ENCODE peak calls at places on chromosomes 5 and 9, in seven cellular contexts. Q is neural progenitor cell; U is H7; F is astrocyte of the hippocampus; Z is activated CD4-positive, alpha-beta T cell treated with anti-CD3 and anti-CD28 coated beads, Interleukin-2, amount 50 U/mL, for 1 hour; O is CD8-positive, alpha-beta memory T cell; L is dermis blood vessel endothelial cell. D is an unnamed sample.

GRCh38 chr9:123382659-123383511 is 26.9 kb downstream of the CRB2 start:
- DNase-seq in Q (no peak), U (no peak), F (no peak), Z (no peak), O (no peak), L (no peak), D (no peak)

GRCh38 chr9:92291577-92291976 is 1.9 kb downstream of the IARS1 start:
- DNase-seq in Q (no peak), U (no peak), F (no peak), Z (no peak), O (no peak), L (no peak), D (no peak)

GRCh38 chr9:23683021-23683431 is 143.0 kb downstream of the ELAVL2 start:
- DNase-seq in Q (no peak), U (no peak), F (peak), Z (no peak), O (no peak), L (peak), D (no peak)

GRCh38 chr5:181203842-181204560 is 995 bp downstream of the TRIM7 start:
- DNase-seq in Q (peak), U (peak), F (no peak), Z (no peak), O (no peak), L (peak), D (peak)

GRCh38 chr5:103367722-103368121 is 109.2 kb downstream of the MACIR start:
- DNase-seq in Q (peak), U (no peak), F (no peak), Z (no peak), O (no peak), L (no peak), D (no peak)

GRCh38 chr5:138824516-138824915 is 50.6 kb downstream of the LRRTM2 start:
- DNase-seq in Q (no peak), U (no peak), F (no peak), Z (no peak), O (no peak), L (peak), D (no peak)

GRCh38 chr9:87008667-87009066 is 61.4 kb upstream of the GAS1 start:
- DNase-seq in Q (no peak), U (no peak), F (no peak), Z (no peak), O (no peak), L (no peak), D (no peak)

GRCh38 chr9:19378647-19379046 is 1.4 kb downstream of the RPS6 start:
- DNase-seq in Q (no peak), U (no peak), F (no peak), Z (no peak), O (no peak), L (peak), D (no peak)

GRCh38 chr5:109701779-109702178 is 12.1 kb downstream of the MAN2A1 start:
- DNase-seq in Q (no peak), U (no peak), F (no peak), Z (no peak), O (no peak), L (no peak), D (no peak)

GRCh38 chr9:96156151-96156550 is 145.8 kb downstream of the HSD17B3 start:
- DNase-seq in Q (no peak), U (no peak), F (no peak), Z (no peak), O (no peak), L (no peak), D (no peak)

GRCh38 chr9:214488-215448 is at the start of gene DOCK8:
- DNase-seq in Q (peak), U (peak), F (peak), Z (peak), O (peak), L (peak), D (peak)

GRCh38 chr9:7549261-7549660 is 250.3 kb downstream of the DMAC1 start:
- DNase-seq in Q (peak), U (no peak), F (peak), Z (no peak), O (no peak), L (no peak), D (peak)

GRCh38 chr5:96384353-96384752 is 48.7 kb downstream of the PCSK1 start:
- DNase-seq in Q (no peak), U (no peak), F (peak), Z (no peak), O (no peak), L (peak), D (peak)

GRCh38 chr5:77208507-77209163 is 1.8 kb upstream of the PDE8B start:
- DNase-seq in Q (no peak), U (no peak), F (peak), Z (no peak), O (no peak), L (no peak), D (no peak)

GRCh38 chr9:106783121-106783520 is 79.8 kb upstream of the ZNF462 start:
- DNase-seq in Q (no peak), U (no peak), F (no peak), Z (no peak), O (no peak), L (no peak), D (no peak)

GRCh38 chr5:142466195-142466951 is 141.6 kb upstream of the SPRY4 start:
- DNase-seq in Q (no peak), U (no peak), F (no peak), Z (no peak), O (no peak), L (peak), D (no peak)

GRCh38 chr9:93891549-93892310 is 63.4 kb downstream of the BARX1 start:
- DNase-seq in Q (no peak), U (no peak), F (no peak), Z (no peak), O (no peak), L (no peak), D (no peak)

GRCh38 chr9:130198501-130199179 is 26.4 kb downstream of the NCS1 start:
- DNase-seq in Q (no peak), U (no peak), F (peak), Z (no peak), O (no peak), L (no peak), D (no peak)